ENCODE peak calls at places on chromosomes 13 and 19, in four cellular contexts. P is retinal pigment epithelial cell, F is BJ, Q is heart right ventricle. T is an unnamed sample.

GRCh38 chr19:3338541-3339181 is 27.7 kb upstream of the NFIC start:
- DNase-seq in Q (peak), F (no peak), P (no peak), T (no peak)

GRCh38 chr13:43783820-43784219 is 3.0 kb downstream of the ENOX1 start:
- DNase-seq in P (no peak), Q (no peak), F (no peak), T (no peak)

GRCh38 chr13:21012211-21012610 is 49.2 kb downstream of the LATS2 start:
- DNase-seq in Q (no peak), F (no peak), P (no peak), T (no peak)

GRCh38 chr19:18208098-18208951 is 4.5 kb upstream of the RAB3A start:
- DNase-seq in P (no peak), Q (peak), F (peak), T (no peak)

GRCh38 chr13:110509971-110510786 is 51.3 kb downstream of the RAB20 start:
- DNase-seq in F (no peak), P (no peak), Q (peak), T (no peak)

GRCh38 chr13:51684076-51684475 is 99.8 kb downstream of the WDFY2 start:
- DNase-seq in F (no peak), Q (no peak), P (no peak), T (peak)

GRCh38 chr19:51784922-51785690 is 9.9 kb upstream of the FPR3 start:
- DNase-seq in Q (peak), P (no peak), F (no peak), T (no peak)

GRCh38 chr13:39945226-39945625 is 289.8 kb downstream of the COG6 start:
- DNase-seq in F (no peak), Q (no peak), P (no peak), T (no peak)

GRCh38 chr19:4360641-4361151 is 17.3 kb downstream of the MPND start:
- DNase-seq in Q (no peak), P (no peak), F (no peak), T (no peak)

GRCh38 chr13:93235258-93236015 is 8.8 kb downstream of the GPC6 start:
- DNase-seq in Q (no peak), F (no peak), P (no peak), T (no peak)

GRCh38 chr13:20263393-20264044 is 31.4 kb upstream of the GJB6 start:
- DNase-seq in F (no peak), P (no peak), Q (no peak), T (no peak)

GRCh38 chr13:106034201-106034600 is 501.3 kb downstream of the EFNB2 start:
- DNase-seq in P (no peak), Q (no peak), F (no peak), T (peak)

GRCh38 chr13:102286326-102286725 is 115.5 kb downstream of the FGF14 start:
- DNase-seq in F (peak), Q (no peak), P (peak), T (peak)

GRCh38 chr19:55643003-55643732 is at the start of gene ZNF581:
- DNase-seq in F (no peak), Q (peak), P (no peak), T (peak)

GRCh38 chr19:18230941-18231734 is 4.9 kb upstream of the PDE4C start:
- DNase-seq in P (no peak), F (no peak), Q (no peak), T (no peak)

GRCh38 chr13:72638059-72638815 is 89.2 kb downstream of the MZT1 start:
- DNase-seq in Q (no peak), F (no peak), P (no peak), T (peak)

GRCh38 chr13:50389726-50390125 is 374.5 kb downstream of the KCNRG start:
- DNase-seq in P (no peak), Q (no peak), F (no peak), T (no peak)

GRCh38 chr13:49584771-49585182 is 581 bp downstream of the RCBTB1 start:
- DNase-seq in F (no peak), P (no peak), Q (no peak), T (no peak)

GRCh38 chr13:32491028-32491427 is 47.6 kb downstream of the N4BP2L2 start:
- DNase-seq in Q (no peak), P (no peak), F (no peak), T (no peak)

GRCh38 chr19:343941-344624 is 513 bp downstream of the MIER2 start:
- DNase-seq in P (no peak), Q (no peak), F (no peak), T (no peak)

GRCh38 chr19:18379803-18380747 is 5.9 kb upstream of the GDF15 start:
- DNase-seq in Q (peak), F (peak), P (no peak), T (peak)

GRCh38 chr13:42594577-42595571 is 20.9 kb downstream of the TNFSF11 start:
- DNase-seq in F (peak), Q (no peak), P (peak), T (peak)

GRCh38 chr13:107992542-107992941 is 222.8 kb downstream of the LIG4 start:
- DNase-seq in P (peak), Q (no peak), F (no peak), T (no peak)

GRCh38 chr19:9528757-9529336 is 9.6 kb downstream of the ZNF426 start:
- DNase-seq in Q (no peak), P (peak), F (no peak), T (no peak)

GRCh38 chr13:75365724-75366173 is 116.2 kb downstream of the TBC1D4 start:
- DNase-seq in P (no peak), F (peak), Q (no peak), T (no peak)

GRCh38 chr19:518292-519231 is 11.3 kb downstream of the TPGS1 start:
- DNase-seq in P (no peak), Q (no peak), F (no peak), T (no peak)

GRCh38 chr19:35299523-35300339 is 7.8 kb downstream of the MAG start:
- DNase-seq in F (no peak), Q (no peak), P (no peak), T (no peak)

GRCh38 chr13:51328488-51328887 is 11.0 kb upstream of the SERPINE3 start:
- DNase-seq in F (no peak), P (peak), Q (no peak), T (no peak)

GRCh38 chr13:67069117-67069767 is 160.9 kb downstream of the PCDH9 start:
- DNase-seq in Q (no peak), P (no peak), F (no peak), T (no peak)

GRCh38 chr19:15836345-15836594 is 20.8 kb upstream of the OR10H1 start:
- DNase-seq in F (no peak), P (no peak), Q (no peak), T (no peak)

GRCh38 chr13:79451500-79451962 is 29.4 kb upstream of the NDFIP2 start:
- DNase-seq in Q (no peak), F (peak), P (peak), T (peak)

GRCh38 chr19:49461656-49462055 is 8.6 kb downstream of the ALDH16A1 start:
- DNase-seq in Q (no peak), P (no peak), F (no peak), T (no peak)

GRCh38 chr19:49664171-49665070 is 1.2 kb downstream of the IRF3 start:
- DNase-seq in Q (peak), P (peak), F (no peak), T (no peak)

GRCh38 chr13:94967183-94968039 is 255.1 kb upstream of the SOX21 start:
- DNase-seq in F (no peak), P (no peak), Q (no peak), T (no peak)

GRCh38 chr19:47492571-47493377 is 8.8 kb upstream of the KPTN start:
- DNase-seq in P (no peak), Q (no peak), F (no peak), T (no peak)

GRCh38 chr13:94233401-94233800 is 246.1 kb downstream of the DCT start:
- DNase-seq in Q (no peak), F (peak), P (peak), T (peak)

GRCh38 chr19:14530005-14530348 is 583 bp downstream of the TECR start:
- DNase-seq in F (no peak), P (no peak), Q (no peak), T (no peak)

GRCh38 chr19:14528419-14529253 is 758 bp upstream of the TECR start:
- DNase-seq in Q (peak), F (no peak), P (no peak), T (no peak)

GRCh38 chr19:14526423-14526822 is 3.0 kb upstream of the TECR start:
- DNase-seq in P (no peak), F (no peak), Q (no peak), T (no peak)

GRCh38 chr19:14530505-14530904 is 1.1 kb downstream of the TECR start:
- DNase-seq in P (no peak), F (no peak), Q (no peak), T (no peak)

GRCh38 chr19:14529254-14530004 is at the start of gene TECR:
- DNase-seq in F (peak), Q (peak), P (peak), T (peak)
- TF ChIP-seq CTCF in F (no peak), Q (no peak), P (no peak), T (no peak)

GRCh38 chr19:12156254-12157058 is at the start of gene ZNF625:
- DNase-seq in Q (peak), F (peak), P (peak), T (peak)
- H3K4me3 ChIP-seq in Q (peak), F (peak), P (peak), T (peak)

GRCh38 chr19:8322638-8322997 is 1.3 kb downstream of the RPS28 start:
- DNase-seq in F (no peak), Q (no peak), P (no peak), T (no peak)

GRCh38 chr19:8320564-8321066 is 560 bp downstream of the NDUFA7 start:
- DNase-seq in P (no peak), F (no peak), Q (no peak), T (no peak)

GRCh38 chr19:8321760-8322637 is 703 bp downstream of the RPS28 start:
- DNase-seq in Q (no peak), P (no peak), F (no peak), T (no peak)

GRCh38 chr19:8319807-8320520 is 1.2 kb downstream of the NDUFA7 start:
- DNase-seq in F (no peak), Q (no peak), P (no peak), T (no peak)

GRCh38 chr19:8321067-8321759 is at the start of the genes NDUFA7 and RPS28:
- DNase-seq in Q (peak), P (peak), F (peak), T (peak)
- TF ChIP-seq CTCF in Q (peak), P (no peak), F (peak), T (peak)

DNA sequence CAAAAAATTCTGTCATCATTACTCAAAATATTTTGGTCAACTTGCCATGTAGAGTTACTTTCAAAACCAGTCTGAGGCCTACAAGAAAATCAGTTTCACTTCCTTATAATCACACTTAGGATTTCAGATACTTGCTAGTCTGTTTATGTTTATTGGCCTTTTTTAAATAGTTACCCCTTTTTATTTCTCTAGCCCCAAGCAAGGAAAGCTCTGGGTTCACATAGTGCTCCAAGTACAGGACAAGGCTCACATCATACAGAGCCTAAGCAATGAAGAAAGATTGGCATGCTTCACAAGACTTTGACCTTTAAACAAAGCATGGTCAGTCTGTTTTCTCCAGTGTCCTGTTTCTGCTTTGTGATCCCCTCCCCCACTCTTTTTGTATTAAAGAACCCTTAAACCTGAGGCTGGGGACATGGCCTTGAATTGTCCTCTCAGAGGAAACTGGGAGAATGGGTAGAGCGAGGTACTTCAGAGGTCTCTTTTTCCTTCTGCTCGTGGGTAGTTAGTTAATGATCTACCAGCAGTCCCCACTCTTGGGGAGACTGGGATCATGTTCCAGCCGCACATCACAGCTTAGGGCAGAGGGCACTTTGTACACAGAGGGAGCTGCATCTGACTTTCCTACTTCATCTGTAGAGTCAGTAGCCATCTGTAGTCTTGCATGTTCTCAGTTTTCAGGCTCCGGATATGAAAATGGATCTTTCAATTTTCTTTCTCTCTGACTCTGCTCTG is 30.6 kb downstream of the CEACAM1 start:
- DNase-seq in P (no peak), F (no peak), Q (no peak), T (no peak)
- H3K4me3 ChIP-seq in P (no peak), F (no peak), Q (no peak), T (no peak)

GRCh38 chr13:30676672-30677071 is 58.7 kb upstream of the ALOX5AP start:
- DNase-seq in F (no peak), P (no peak), Q (no peak), T (no peak)
- TF ChIP-seq CTCF in F (peak), P (peak), Q (no peak), T (peak)